ENCODE peak calls at places on chromosomes 12 and 14, in four cellular contexts. T is posterior vena cava, K is neural crest cell, F is BJ. W is an unnamed sample.

GRCh38 chr14:40252817-40253447 is 820.7 kb upstream of the FBXO33 start:
- DNase-seq in T (no peak), K (no peak), F (no peak), W (no peak)

GRCh38 chr14:77375164-77375950 is 1.5 kb downstream of the TMED8 start:
- DNase-seq in T (no peak), K (no peak), F (no peak), W (no peak)

GRCh38 chr14:51682411-51682810 is 30.7 kb downstream of the FRMD6 start:
- DNase-seq in T (no peak), K (no peak), F (no peak), W (no peak)

GRCh38 chr12:109277899-109278762 is 31.0 kb downstream of the FOXN4 start:
- DNase-seq in T (no peak), K (no peak), F (no peak), W (no peak)

GRCh38 chr12:60112778-60113177 is 516.9 kb downstream of the SLC16A7 start:
- DNase-seq in T (no peak), K (no peak), F (no peak), W (no peak)

GRCh38 chr12:10236720-10237119 is 24.0 kb downstream of the GABARAPL1 start:
- DNase-seq in T (no peak), K (no peak), F (no peak), W (no peak)

GRCh38 chr12:131789638-131790037 is 38.6 kb upstream of the MMP17 start:
- DNase-seq in T (peak), K (no peak), F (no peak), W (no peak)

GRCh38 chr12:123690191-123690840 is 19.4 kb downstream of the TCTN2 start:
- DNase-seq in T (no peak), K (no peak), F (no peak), W (peak)

GRCh38 chr12:34400423-34400881 is 378.2 kb downstream of the ALG10 start:
- DNase-seq in T (peak), K (no peak), F (no peak), W (no peak)

GRCh38 chr12:81627336-81628189 is 131.6 kb downstream of the PPFIA2 start:
- DNase-seq in T (no peak), K (no peak), F (no peak), W (peak)

GRCh38 chr14:77377502-77377844 is 294 bp downstream of the SAMD15 start:
- DNase-seq in T (no peak), K (no peak), F (no peak), W (no peak)

GRCh38 chr12:21656931-21657335 is 709 bp downstream of the LDHB start:
- DNase-seq in T (no peak), K (peak), F (no peak), W (peak)

GRCh38 chr12:591167-591570 is 72.1 kb downstream of the NINJ2 start:
- DNase-seq in T (no peak), K (no peak), F (no peak), W (no peak)

GRCh38 chr12:124136796-124137195 is 158.1 kb upstream of the RFLNA start:
- DNase-seq in T (no peak), K (no peak), F (no peak), W (no peak)

GRCh38 chr14:71395151-71395604 is 487.9 kb downstream of the PCNX1 start:
- DNase-seq in T (no peak), K (no peak), F (no peak), W (no peak)